ENCODE peak calls at places on chromosome 7, in six cellular contexts. R is esophagus muscularis mucosa, H is psoas muscle, D is gastrocnemius medialis, P is PC-9, N is pancreas. X is an unnamed sample.

GRCh38 chr7:122143751-122144711 is at the start of gene AASS:
- DNase-seq in D (peak; percentile 97), P (peak; percentile 69), R (peak; percentile 100), H (peak; percentile 97), N (peak; percentile 98), X (peak; percentile 83)

GRCh38 chr7:44967571-44968446 is 11.0 kb downstream of the MYO1G start:
- DNase-seq in H (no peak), D (no peak), N (no peak), P (no peak), R (no peak), X (no peak)

GRCh38 chr7:2201686-2202360 is 30.9 kb downstream of the MAD1L1 start:
- DNase-seq in D (no peak), P (no peak), H (no peak), N (no peak), R (no peak), X (no peak)

GRCh38 chr7:143316492-143316891 is 581 bp downstream of the CLCN1 start:
- DNase-seq in D (no peak), P (no peak), N (no peak), H (no peak), R (no peak), X (no peak)

GRCh38 chr7:15505761-15506160 is 56.1 kb downstream of the AGMO start:
- DNase-seq in R (no peak), P (no peak), H (no peak), N (no peak), D (no peak), X (no peak)

GRCh38 chr7:150397376-150398107 is 18.4 kb downstream of the ZNF775 start:
- DNase-seq in R (no peak), H (no peak), D (no peak), P (no peak), N (no peak), X (no peak)

GRCh38 chr7:114645451-114645850 is 230.8 kb downstream of the FOXP2 start:
- DNase-seq in D (no peak), N (no peak), R (no peak), P (no peak), H (no peak), X (no peak)

GRCh38 chr7:151482883-151483699 is 36.6 kb downstream of the RHEB start:
- DNase-seq in N (no peak), P (peak; percentile 63), H (no peak), D (no peak), R (no peak), X (no peak)

GRCh38 chr7:99975782-99976521 is at the start of gene AZGP1:
- DNase-seq in D (no peak), H (no peak), N (peak; percentile 71), R (no peak), P (no peak), X (no peak)

GRCh38 chr7:111090834-111091233 is at the start of gene LRRN3:
- DNase-seq in H (peak; percentile 19), D (peak; percentile 50), R (no peak), P (no peak), N (no peak), X (no peak)

GRCh38 chr7:23430902-23431259 is 39.4 kb downstream of the IGF2BP3 start:
- DNase-seq in R (no peak), D (no peak), N (no peak), P (no peak), H (no peak), X (no peak)

GRCh38 chr7:67644149-67644548 is 647.5 kb downstream of the TYW1 start:
- DNase-seq in N (no peak), R (no peak), H (no peak), D (no peak), P (no peak), X (no peak)

GRCh38 chr7:29878081-29878688 is 71.9 kb downstream of the WIPF3 start:
- DNase-seq in D (no peak), P (peak; percentile 59), R (no peak), N (no peak), H (no peak), X (no peak)
- TF ChIP-seq CTCF in D (no peak), P (peak; percentile 90), R (peak; percentile 56), N (peak; percentile 10), H (peak; percentile 29), X (peak; percentile 60)

DNA sequence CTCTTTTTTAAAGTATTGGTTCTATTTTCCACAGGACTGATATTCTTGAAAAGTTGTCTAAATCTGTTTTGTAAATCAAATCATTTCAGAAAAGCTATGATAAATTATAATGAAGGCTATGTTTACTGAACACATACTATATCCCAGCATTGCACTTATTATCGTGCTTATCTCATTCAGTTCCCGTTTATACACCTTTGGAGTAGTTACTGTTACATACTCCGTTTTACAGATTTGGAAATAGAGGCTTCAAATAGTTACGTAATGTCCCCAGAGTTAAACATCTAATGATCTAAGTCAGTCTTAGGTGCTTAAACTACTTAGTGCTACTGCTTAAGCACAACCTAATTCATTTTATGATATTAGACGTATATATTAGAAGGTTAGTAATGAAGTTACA is 1.2 kb downstream of the NUP205 start:
- DNase-seq in D (no peak), H (no peak), N (no peak), R (no peak), P (no peak), X (no peak)
- H3K4me3 ChIP-seq in D (peak overlapping the region; percentile 84), H (peak overlapping the region; percentile 94), N (peak overlapping the region; percentile 60), R (peak overlapping the region; percentile 64), P (peak overlapping the region; percentile 85), X (peak overlapping the region; percentile 73)

GRCh38 chr7:75953918-75954317 is 39.0 kb downstream of the POR start:
- DNase-seq in H (no peak), P (no peak), R (no peak), N (no peak), D (no peak), X (no peak)

GRCh38 chr7:75958802-75959543 is 35.4 kb downstream of the TMEM120A start:
- DNase-seq in N (no peak), P (peak; percentile 93), D (no peak), R (no peak), H (no peak), X (no peak)

GRCh38 chr7:75960372-75960771 is 34.0 kb downstream of the TMEM120A start:
- DNase-seq in D (no peak), R (no peak), P (no peak), N (no peak), H (no peak), X (no peak)

GRCh38 chr7:75955293-75955938 is 39.0 kb downstream of the TMEM120A start:
- DNase-seq in P (no peak), H (no peak), D (no peak), R (no peak), N (no peak), X (no peak)

DNA sequence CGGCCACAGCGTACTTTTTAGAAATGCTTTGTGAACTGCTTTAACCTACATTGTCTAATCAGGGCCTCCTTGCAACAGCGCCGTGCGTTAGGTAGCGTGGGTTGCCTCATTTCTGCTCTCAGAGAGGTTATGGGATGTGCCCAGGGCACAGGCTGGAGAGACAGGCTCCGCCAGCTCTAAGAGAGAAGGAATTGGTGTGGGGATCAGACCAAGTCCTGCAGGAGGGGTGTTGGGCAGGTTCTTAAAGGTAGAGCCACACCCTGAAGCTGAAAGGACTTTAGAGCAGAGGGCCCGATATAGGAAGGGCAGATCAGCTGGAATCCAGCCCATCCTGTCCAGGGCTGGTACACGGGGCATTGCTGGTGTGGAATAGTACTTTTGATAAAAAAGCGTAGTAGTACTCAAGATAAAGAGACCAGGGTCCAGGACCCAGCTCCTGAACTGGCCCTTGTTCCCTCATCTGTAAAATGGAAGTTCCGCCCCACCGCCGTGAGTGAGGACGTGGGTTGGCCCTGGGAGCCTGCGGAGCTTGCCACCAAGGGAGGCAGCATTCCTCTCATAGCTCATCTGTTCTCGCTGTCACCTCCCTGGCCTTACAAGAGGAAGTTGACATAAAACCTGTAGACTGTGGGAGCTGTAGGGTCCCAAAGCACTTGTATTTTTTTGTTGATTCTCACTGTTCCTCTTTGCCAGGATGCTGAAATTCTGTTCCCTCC is 37.2 kb downstream of the TMEM120A start:
- DNase-seq in D (no peak), P (peak; percentile 99), H (no peak), N (no peak), R (no peak), X (no peak)
- H3K36me3 ChIP-seq in D (no peaks in the 10 kb centered on the region), P (peaks cover 13% of the 10 kb centered on the region), H (no peaks in the 10 kb centered on the region), N (peaks cover 24% of the 10 kb centered on the region), R (peaks cover 62% of the 10 kb centered on the region), X (no peaks in the 10 kb centered on the region)

GRCh38 chr7:27873006-27873295 is 133.0 kb downstream of the TAX1BP1 start:
- DNase-seq in P (peak; percentile 9), R (no peak), D (no peak), N (no peak), H (no peak), X (no peak)
- TF ChIP-seq CTCF in P (no peak), R (no peak), D (no peak), N (no peak), H (no peak), X (no peak)

GRCh38 chr7:153320728-153321127 is 561.2 kb downstream of the ACTR3B start:
- DNase-seq in N (no peak), H (no peak), D (no peak), R (no peak), P (no peak), X (no peak)

GRCh38 chr7:153320005-153320404 is 560.5 kb downstream of the ACTR3B start:
- DNase-seq in H (no peak), P (no peak), D (no peak), R (peak; percentile 74), N (no peak), X (no peak)

GRCh38 chr7:153327683-153328082 is 568.1 kb downstream of the ACTR3B start:
- DNase-seq in H (no peak), D (no peak), R (no peak), P (no peak), N (no peak), X (no peak)

GRCh38 chr7:153324094-153324493 is 564.5 kb downstream of the ACTR3B start:
- DNase-seq in N (no peak), H (no peak), D (no peak), R (no peak), P (no peak), X (no peak)
- H3K4me3 ChIP-seq in N (no peak overlapping the region), H (no peak overlapping the region), D (no peak overlapping the region), R (no peak overlapping the region), P (no peak overlapping the region), X (no peak overlapping the region)

GRCh38 chr7:92092210-92092609 is 42.1 kb downstream of the CYP51A1 start:
- DNase-seq in P (no peak), R (no peak), N (no peak), H (no peak), D (no peak), X (no peak)

GRCh38 chr7:92088266-92088665 is 46.0 kb downstream of the CYP51A1 start:
- DNase-seq in P (no peak), R (no peak), D (no peak), N (no peak), H (no peak), X (no peak)
- H3K36me3 ChIP-seq in P (peaks cover under 1% of the 10 kb centered on the region), R (peaks cover 57% of the 10 kb centered on the region), D (peaks cover 7% of the 10 kb centered on the region), N (peaks cover 79% of the 10 kb centered on the region), H (peaks cover 8% of the 10 kb centered on the region), X (no peaks in the 10 kb centered on the region)

GRCh38 chr7:139990142-139990535 is 72.6 kb downstream of the PARP12 start:
- DNase-seq in H (no peak), R (no peak), P (no peak), D (no peak), N (no peak), X (no peak)
- TF ChIP-seq CTCF in H (no peak), R (no peak), P (no peak), D (no peak), N (no peak), X (no peak)

DNA sequence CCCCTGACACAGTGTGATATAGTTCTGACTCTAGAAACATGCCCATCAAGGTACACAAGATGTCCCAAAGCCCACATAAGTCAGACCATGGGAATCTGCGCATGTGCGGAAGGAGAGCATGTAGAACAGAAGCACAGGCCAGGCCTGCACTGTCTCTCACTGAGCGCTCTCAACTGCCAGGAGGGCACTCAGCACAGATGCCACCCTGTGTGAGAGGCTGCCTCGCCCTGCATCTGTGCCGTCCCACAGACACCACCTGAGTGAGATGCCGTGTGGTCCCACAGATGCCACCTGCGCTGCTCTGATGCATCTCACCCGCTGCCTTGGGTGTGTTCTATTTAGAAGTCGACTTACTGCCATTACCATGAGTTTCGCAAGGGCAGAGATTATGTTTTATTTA is 98.4 kb downstream of the VOPP1 start:
- DNase-seq in P (no peak), D (no peak), H (no peak), R (peak; percentile 68), N (no peak), X (no peak)
- H3K4me3 ChIP-seq in P (no peak overlapping the region), D (no peak overlapping the region), H (no peak overlapping the region), R (no peak overlapping the region), N (no peak overlapping the region), X (no peak overlapping the region)

X was measured in kidney epithelial cell.